ENCODE peak calls at places on chromosomes 4 and X, in four cellular contexts. H, I, F and W are unnamed samples.

GRCh38 chr4:7656244-7656800 is 221.6 kb upstream of the PSAPL1 start:
- DNase-seq in H (no peak), I (no peak), F (no peak), W (no peak)

GRCh38 chr4:4697584-4697983 is 155.7 kb upstream of the STX18 start:
- DNase-seq in H (no peak), I (no peak), F (no peak), W (no peak)

GRCh38 chr4:76703676-76704075 is 194.3 kb downstream of the SOWAHB start:
- DNase-seq in H (no peak), I (no peak), F (no peak), W (no peak)

GRCh38 chr4:88613417-88613875 is 21.2 kb downstream of the HERC3 start:
- DNase-seq in H (no peak), I (no peak), F (peak; percentile 52), W (peak; percentile 84)

GRCh38 chr4:147782087-147782781 is 50.3 kb downstream of the ARHGAP10 start:
- DNase-seq in H (no peak), I (no peak), F (no peak), W (no peak)

GRCh38 chrX:153460826-153461225 is 9.6 kb downstream of the HAUS7 start:
- DNase-seq in H (peak; percentile 49), I (peak; percentile 40), F (peak; percentile 37), W (peak; percentile 35)

GRCh38 chrX:19904778-19905367 is 17.5 kb upstream of the SH3KBP1 start:
- DNase-seq in H (no peak), I (no peak), F (no peak), W (peak; percentile 3)

GRCh38 chrX:7168366-7168765 is 20.4 kb upstream of the PUDP start:
- DNase-seq in H (no peak), I (no peak), F (no peak), W (no peak)

GRCh38 chrX:153968255-153968654 is 3.4 kb downstream of the HCFC1 start:
- DNase-seq in H (no peak), I (no peak), F (no peak), W (no peak)